ENCODE peak calls at places on chromosomes 2 and 18, in four cellular contexts. One of them, this sample, is unnamed.

GRCh38 chr2:138017824-138018223 is 53.6 kb downstream of the HNMT start:
- DNase-seq in uterus: no peak
- DNase-seq in activated CD8-positive, alpha-beta memory T cell treated with anti-CD3 and anti-CD28 coated beads for 48 hours: no peak
- DNase-seq in heart left ventricle: no peak
- DNase-seq in this sample: no peak

GRCh38 chr2:145402706-145403277 is 882.9 kb upstream of the ZEB2 start:
- DNase-seq in uterus: no peak
- DNase-seq in activated CD8-positive, alpha-beta memory T cell treated with anti-CD3 and anti-CD28 coated beads for 48 hours: no peak
- DNase-seq in heart left ventricle: no peak
- DNase-seq in this sample: no peak

GRCh38 chr2:15584767-15585469 is 6.8 kb upstream of the DDX1 start:
- DNase-seq in uterus: no peak
- DNase-seq in activated CD8-positive, alpha-beta memory T cell treated with anti-CD3 and anti-CD28 coated beads for 48 hours: no peak
- DNase-seq in heart left ventricle: no peak
- DNase-seq in this sample: no peak

GRCh38 chr2:240999001-240999791 is 778 bp downstream of the SNED1 start:
- DNase-seq in uterus: peak
- DNase-seq in activated CD8-positive, alpha-beta memory T cell treated with anti-CD3 and anti-CD28 coated beads for 48 hours: no peak
- DNase-seq in heart left ventricle: peak
- DNase-seq in this sample: no peak

GRCh38 chr2:188978291-188979081 is 4.3 kb downstream of the COL3A1 start:
- DNase-seq in uterus: no peak
- DNase-seq in activated CD8-positive, alpha-beta memory T cell treated with anti-CD3 and anti-CD28 coated beads for 48 hours: no peak
- DNase-seq in heart left ventricle: no peak
- DNase-seq in this sample: peak

GRCh38 chr18:67010916-67011315 is 407.0 kb upstream of the CDH19 start:
- DNase-seq in uterus: no peak
- DNase-seq in activated CD8-positive, alpha-beta memory T cell treated with anti-CD3 and anti-CD28 coated beads for 48 hours: no peak
- DNase-seq in heart left ventricle: no peak
- DNase-seq in this sample: no peak

GRCh38 chr2:197239434-197239833 is 71.1 kb downstream of the ANKRD44 start:
- DNase-seq in uterus: no peak
- DNase-seq in activated CD8-positive, alpha-beta memory T cell treated with anti-CD3 and anti-CD28 coated beads for 48 hours: no peak
- DNase-seq in heart left ventricle: no peak
- DNase-seq in this sample: no peak

GRCh38 chr2:3349211-3349693 is 28.4 kb downstream of the EIPR1 start:
- DNase-seq in uterus: no peak
- DNase-seq in activated CD8-positive, alpha-beta memory T cell treated with anti-CD3 and anti-CD28 coated beads for 48 hours: no peak
- DNase-seq in heart left ventricle: no peak
- DNase-seq in this sample: no peak

GRCh38 chr2:100409461-100409860 is 8.0 kb downstream of the CHST10 start:
- DNase-seq in uterus: no peak
- DNase-seq in activated CD8-positive, alpha-beta memory T cell treated with anti-CD3 and anti-CD28 coated beads for 48 hours: no peak
- DNase-seq in heart left ventricle: no peak
- DNase-seq in this sample: no peak

GRCh38 chr2:237616373-237617304 is 10.7 kb upstream of the LRRFIP1 start:
- DNase-seq in uterus: no peak
- DNase-seq in activated CD8-positive, alpha-beta memory T cell treated with anti-CD3 and anti-CD28 coated beads for 48 hours: no peak
- DNase-seq in heart left ventricle: no peak
- DNase-seq in this sample: no peak

GRCh38 chr2:128280901-128281321 is 37.8 kb downstream of the HS6ST1 start:
- DNase-seq in uterus: no peak
- DNase-seq in activated CD8-positive, alpha-beta memory T cell treated with anti-CD3 and anti-CD28 coated beads for 48 hours: no peak
- DNase-seq in heart left ventricle: peak
- DNase-seq in this sample: no peak

GRCh38 chr2:193793914-193794313 is 1599.2 kb upstream of the TMEFF2 start:
- DNase-seq in uterus: no peak
- DNase-seq in activated CD8-positive, alpha-beta memory T cell treated with anti-CD3 and anti-CD28 coated beads for 48 hours: no peak
- DNase-seq in heart left ventricle: no peak
- DNase-seq in this sample: no peak

GRCh38 chr18:34999734-35000397 is 41.3 kb upstream of the MAPRE2 start:
- DNase-seq in uterus: no peak
- DNase-seq in activated CD8-positive, alpha-beta memory T cell treated with anti-CD3 and anti-CD28 coated beads for 48 hours: no peak
- DNase-seq in heart left ventricle: no peak
- DNase-seq in this sample: no peak